ENCODE peak calls at places on chromosome 14, in eight cellular contexts. B, Q, J, L, K, I, U and O are unnamed samples.

GRCh38 chr14:26276757-26277156 is 321.1 kb downstream of the NOVA1 start:
- DNase-seq in K (no peak), I (no peak), L (peak), B (peak), J (no peak), U (no peak), Q (no peak), O (no peak)

GRCh38 chr14:60249321-60250251 is 565 bp downstream of the PPM1A start:
- DNase-seq in B (peak), K (peak), U (peak), L (peak), J (peak), I (peak), Q (peak), O (peak)

GRCh38 chr14:75286313-75286712 is 7.7 kb downstream of the FOS start:
- DNase-seq in I (no peak), J (no peak), U (no peak), K (no peak), L (no peak), Q (no peak), B (no peak), O (no peak)

GRCh38 chr14:100665518-100666032 is 61.1 kb upstream of the DLK1 start:
- DNase-seq in B (no peak), K (peak), J (no peak), I (no peak), L (no peak), Q (no peak), U (peak), O (peak)

GRCh38 chr14:49945448-49946319 is 52.8 kb downstream of the ARF6 start:
- DNase-seq in U (peak), K (no peak), J (no peak), I (no peak), L (no peak), B (no peak), Q (no peak), O (no peak)

GRCh38 chr14:103085106-103086091 is 1.4 kb downstream of the LBHD2 start:
- DNase-seq in I (no peak), K (no peak), L (no peak), J (no peak), Q (no peak), U (no peak), B (no peak), O (no peak)

GRCh38 chr14:102046337-102047278 is 40.2 kb downstream of the HSP90AA1 start:
- DNase-seq in U (peak), J (no peak), B (peak), I (peak), K (peak), Q (peak), L (peak), O (no peak)

GRCh38 chr14:100605706-100606686 is 18.8 kb upstream of the BEGAIN start:
- DNase-seq in B (no peak), L (no peak), U (peak), J (no peak), Q (peak), I (no peak), K (no peak), O (no peak)

GRCh38 chr14:83556746-83557460 is 1973.0 kb upstream of the FLRT2 start:
- DNase-seq in I (no peak), Q (peak), B (no peak), J (no peak), K (no peak), L (peak), U (peak), O (no peak)

GRCh38 chr14:101709962-101710891 is 51.3 kb upstream of the PPP2R5C start:
- DNase-seq in K (no peak), L (no peak), Q (no peak), B (no peak), U (no peak), I (no peak), J (no peak), O (no peak)

GRCh38 chr14:91352101-91352500 is 65.5 kb downstream of the CCDC88C start:
- DNase-seq in L (no peak), K (peak), U (no peak), Q (no peak), J (no peak), I (no peak), B (no peak), O (no peak)

GRCh38 chr14:30299915-30300314 is 259.0 kb upstream of the G2E3 start:
- DNase-seq in K (no peak), B (no peak), U (no peak), Q (no peak), I (no peak), L (no peak), J (no peak), O (no peak)

GRCh38 chr14:71086571-71086970 is 179.3 kb downstream of the PCNX1 start:
- DNase-seq in L (no peak), Q (no peak), U (no peak), B (no peak), J (no peak), I (no peak), K (no peak), O (no peak)

GRCh38 chr14:72677664-72678063 is 216.2 kb downstream of the DPF3 start:
- DNase-seq in B (no peak), Q (peak), K (no peak), L (no peak), U (no peak), I (no peak), J (no peak), O (no peak)

GRCh38 chr14:103724116-103724515 is 8.5 kb downstream of the ZFYVE21 start:
- DNase-seq in B (no peak), U (no peak), L (no peak), Q (peak), I (no peak), K (peak), J (no peak), O (no peak)

GRCh38 chr14:102496955-102497744 is 12.4 kb downstream of the ANKRD9 start:
- DNase-seq in J (no peak), L (no peak), Q (no peak), I (no peak), U (no peak), B (no peak), K (no peak), O (no peak)

GRCh38 chr14:75068294-75069020 is 984 bp upstream of the ZC2HC1C start:
- DNase-seq in Q (no peak), I (no peak), U (peak), K (no peak), J (no peak), B (no peak), L (no peak), O (no peak)

GRCh38 chr14:55605793-55606192 is 25.8 kb downstream of the KTN1 start:
- DNase-seq in Q (no peak), J (no peak), B (no peak), L (peak), I (no peak), K (no peak), U (peak), O (no peak)

GRCh38 chr14:100278702-100279101 is 27.5 kb downstream of the SLC25A29 start:
- DNase-seq in Q (peak), B (no peak), U (peak), I (no peak), J (no peak), K (no peak), L (peak), O (peak)

GRCh38 chr14:33061667-33062325 is 123.1 kb downstream of the NPAS3 start:
- DNase-seq in J (no peak), L (no peak), I (no peak), Q (no peak), B (peak), K (no peak), U (peak), O (no peak)

GRCh38 chr14:43778956-43779639 is 728.0 kb downstream of the FSCB start:
- DNase-seq in K (no peak), Q (no peak), L (no peak), U (no peak), B (no peak), J (no peak), I (no peak), O (no peak)

GRCh38 chr14:29089849-29090248 is 323.3 kb downstream of the FOXG1 start:
- DNase-seq in I (no peak), J (no peak), Q (no peak), U (no peak), B (no peak), K (no peak), L (no peak), O (no peak)

GRCh38 chr14:24428628-24429394 is 657 bp downstream of the CBLN3 start:
- DNase-seq in K (no peak), J (no peak), L (no peak), U (no peak), B (no peak), Q (no peak), I (no peak), O (no peak)